ENCODE peak calls at places on chromosomes 11 and 22, in seven cellular contexts. C is Panc1, Z is activated T-cell treated with anti-CD3 and anti-CD28 coated beads for 1 hour, E is HepG2, G is transverse colon, R is IMR-90, F is EH. H is an unnamed sample.

GRCh38 chr11:131041331-131042040 is 125.2 kb upstream of the SNX19 start:
- DNase-seq in C (no peak), Z (no peak), E (no peak), G (no peak), R (no peak), F (peak; percentile 18), H (no peak)

GRCh38 chr11:3192511-3193372 is 25.9 kb downstream of the MRGPRG start:
- DNase-seq in C (no peak), Z (no peak), E (no peak), G (peak; percentile 4), R (no peak), F (no peak), H (no peak)

GRCh38 chr22:23068832-23069385 is 1.4 kb upstream of the GNAZ start:
- DNase-seq in C (no peak), Z (no peak), E (no peak), G (peak; percentile 3), R (no peak), F (no peak), H (no peak)

GRCh38 chr11:120581317-120581716 is 69.8 kb downstream of the GRIK4 start:
- DNase-seq in C (no peak), Z (no peak), E (no peak), G (no peak), R (no peak), F (no peak), H (no peak)

GRCh38 chr11:123478352-123478986 is 48.4 kb downstream of the GRAMD1B start:
- DNase-seq in C (peak; percentile 61), Z (no peak), E (peak; percentile 64), G (peak; percentile 42), R (peak; percentile 85), F (peak; percentile 85), H (peak; percentile 82)

GRCh38 chr11:7851391-7851790 is 54.6 kb upstream of the OR5P2 start:
- DNase-seq in C (no peak), Z (no peak), E (peak; percentile 2), G (no peak), R (no peak), F (no peak), H (no peak)

GRCh38 chr11:102345923-102346322 is 1.1 kb upstream of the BIRC2 start:
- DNase-seq in C (peak; percentile 71), Z (no peak), E (peak; percentile 64), G (no peak), R (peak; percentile 83), F (peak; percentile 87), H (peak; percentile 47)

GRCh38 chr11:74948546-74948897 is 369 bp downstream of the XRRA1 start:
- DNase-seq in C (no peak), Z (no peak), E (peak; percentile 22), G (no peak), R (no peak), F (peak; percentile 36), H (no peak)

GRCh38 chr11:69920500-69921428 is 101.5 kb upstream of the FGF3 start:
- DNase-seq in C (no peak), Z (no peak), E (no peak), G (peak; percentile 2), R (no peak), F (no peak), H (no peak)

GRCh38 chr11:78254263-78254662 is 65.5 kb downstream of the USP35 start:
- DNase-seq in C (no peak), Z (no peak), E (no peak), G (no peak), R (no peak), F (no peak), H (no peak)

GRCh38 chr22:19807161-19807913 is 46.8 kb downstream of the TBX1 start:
- DNase-seq in C (no peak), Z (no peak), E (no peak), G (no peak), R (no peak), F (no peak), H (no peak)

GRCh38 chr22:19058713-19059451 is 63.3 kb downstream of the DGCR2 start:
- DNase-seq in C (no peak), Z (no peak), E (no peak), G (no peak), R (no peak), F (no peak), H (no peak)

GRCh38 chr22:30079952-30080533 is at the start of gene HORMAD2:
- DNase-seq in C (no peak), Z (no peak), E (no peak), G (peak; percentile 31), R (no peak), F (no peak), H (no peak)

GRCh38 chr11:60880189-60880588 is 12.8 kb downstream of the ZP1 start:
- DNase-seq in C (no peak), Z (no peak), E (no peak), G (no peak), R (no peak), F (no peak), H (no peak)

GRCh38 chr11:96704847-96705246 is 315.0 kb downstream of the JRKL start:
- DNase-seq in C (no peak), Z (no peak), E (no peak), G (no peak), R (no peak), F (peak; percentile 4), H (no peak)

GRCh38 chr11:86070435-86071056 is 1.7 kb upstream of the PICALM start:
- DNase-seq in C (no peak), Z (no peak), E (no peak), G (no peak), R (no peak), F (peak; percentile 63), H (no peak)

GRCh38 chr22:23769321-23769965 is 1.7 kb upstream of the CHCHD10 start:
- DNase-seq in C (no peak), Z (no peak), E (no peak), G (no peak), R (no peak), F (no peak), H (no peak)

GRCh38 chr22:17106785-17107546 is 14.2 kb downstream of the TMEM121B start:
- DNase-seq in C (no peak), Z (no peak), E (no peak), G (no peak), R (no peak), F (no peak), H (no peak)

GRCh38 chr11:79160786-79161403 is 279.9 kb downstream of the TENM4 start:
- DNase-seq in C (no peak), Z (no peak), E (no peak), G (no peak), R (no peak), F (no peak), H (no peak)

GRCh38 chr11:130459521-130459920 is 11.1 kb downstream of the ADAMTS15 start:
- DNase-seq in C (no peak), Z (no peak), E (no peak), G (no peak), R (no peak), F (no peak), H (no peak)

GRCh38 chr22:32281092-32281491 is 25.9 kb upstream of the SLC5A4 start:
- DNase-seq in C (no peak), Z (no peak), E (no peak), G (no peak), R (no peak), F (peak; percentile 56), H (peak; percentile 18)

GRCh38 chr11:10381730-10382129 is 73.3 kb upstream of the AMPD3 start:
- DNase-seq in C (no peak), Z (no peak), E (no peak), G (no peak), R (peak; percentile 37), F (peak; percentile 70), H (no peak)

GRCh38 chr11:84261707-84262106 is 975.5 kb upstream of the CCDC90B start:
- DNase-seq in C (no peak), Z (no peak), E (no peak), G (no peak), R (no peak), F (no peak), H (no peak)

GRCh38 chr11:65911682-65912568 is 6.9 kb downstream of the C11orf68 start:
- DNase-seq in C (no peak), Z (no peak), E (no peak), G (peak; percentile 40), R (peak; percentile 87), F (peak; percentile 94), H (peak; percentile 85)

GRCh38 chr11:41309111-41309522 is 150.3 kb downstream of the LRRC4C start:
- DNase-seq in C (no peak), Z (no peak), E (no peak), G (no peak), R (no peak), F (no peak), H (no peak)

GRCh38 chr22:22691055-22691454 is 46.6 kb downstream of the GGTLC2 start:
- DNase-seq in C (no peak), Z (no peak), E (no peak), G (no peak), R (no peak), F (no peak), H (no peak)

GRCh38 chr22:27625769-27626674 is 175.5 kb downstream of the MN1 start:
- DNase-seq in C (no peak), Z (no peak), E (no peak), G (no peak), R (no peak), F (peak; percentile 6), H (no peak)

GRCh38 chr22:50220603-50221409 is 20.0 kb downstream of the SELENOO start:
- DNase-seq in C (no peak), Z (no peak), E (no peak), G (no peak), R (no peak), F (no peak), H (no peak)

GRCh38 chr22:24027991-24028390 is 16.9 kb downstream of the CABIN1 start:
- DNase-seq in C (no peak), Z (no peak), E (no peak), G (no peak), R (no peak), F (no peak), H (no peak)

GRCh38 chr22:18978506-18978905 is 42.4 kb upstream of the PRODH start:
- DNase-seq in C (no peak), Z (no peak), E (no peak), G (no peak), R (no peak), F (no peak), H (no peak)

GRCh38 chr11:36108812-36109498 is 165.1 kb downstream of the LDLRAD3 start:
- DNase-seq in C (no peak), Z (no peak), E (no peak), G (no peak), R (no peak), F (no peak), H (no peak)

H was measured in HFFc6.